ENCODE peak calls at places on chromosomes 13 and 19, in seven cellular contexts. Q is astrocyte; L is progenitor cell of endocrine pancreas; K is cardiac muscle cell; I is colonic mucosa; G is CD4-positive, alpha-beta T cell; S is GM10248. V is an unnamed sample.

GRCh38 chr13:103876571-103876970 is 810.4 kb upstream of the SLC10A2 start:
- DNase-seq in Q (peak), L (no peak), K (no peak), I (no peak), G (no peak), S (no peak), V (no peak)

GRCh38 chr19:622666-623065 is 10.7 kb downstream of the POLRMT start:
- DNase-seq in Q (no peak), L (no peak), K (no peak), I (no peak), G (no peak), S (no peak), V (no peak)

GRCh38 chr19:55258476-55258827 is 365 bp downstream of the PPP6R1 start:
- DNase-seq in Q (peak), L (peak), K (peak), I (peak), G (peak), S (peak), V (peak)

GRCh38 chr19:49337267-49338022 is 2.2 kb downstream of the CD37 start:
- DNase-seq in Q (no peak), L (no peak), K (no peak), I (no peak), G (no peak), S (no peak), V (no peak)

GRCh38 chr13:50375792-50376191 is 360.5 kb downstream of the KCNRG start:
- DNase-seq in Q (peak), L (no peak), K (no peak), I (no peak), G (no peak), S (no peak), V (no peak)

GRCh38 chr19:50500060-50500752 is 10.8 kb downstream of the JOSD2 start:
- DNase-seq in Q (no peak), L (no peak), K (peak), I (no peak), G (no peak), S (peak), V (peak)

GRCh38 chr13:77896536-77896935 is 22.1 kb downstream of the EDNRB start:
- DNase-seq in Q (peak), L (no peak), K (no peak), I (no peak), G (no peak), S (no peak), V (no peak)

GRCh38 chr19:35354898-35355297 is 3.4 kb upstream of the FFAR3 start:
- DNase-seq in Q (no peak), L (no peak), K (no peak), I (no peak), G (no peak), S (peak), V (no peak)

GRCh38 chr13:59332966-59333365 is 830.8 kb downstream of the DIAPH3 start:
- DNase-seq in Q (no peak), L (no peak), K (no peak), I (no peak), G (no peak), S (no peak), V (no peak)

GRCh38 chr13:104614746-104615145 is 1548.5 kb upstream of the SLC10A2 start:
- DNase-seq in Q (no peak), L (no peak), K (no peak), I (no peak), G (no peak), S (no peak), V (no peak)

GRCh38 chr19:485583-486236 is 10.6 kb upstream of the MADCAM1 start:
- DNase-seq in Q (peak), L (no peak), K (no peak), I (no peak), G (no peak), S (no peak), V (peak)

GRCh38 chr19:6721773-6722172 is 1.3 kb upstream of the C3 start:
- DNase-seq in Q (no peak), L (no peak), K (no peak), I (no peak), G (no peak), S (peak), V (no peak)

GRCh38 chr13:77696006-77696862 is 1.3 kb upstream of the SLAIN1 start:
- DNase-seq in Q (no peak), L (no peak), K (peak), I (no peak), G (no peak), S (peak), V (no peak)

GRCh38 chr19:6217752-6218403 is 61.9 kb downstream of the MLLT1 start:
- DNase-seq in Q (no peak), L (no peak), K (no peak), I (no peak), G (no peak), S (no peak), V (no peak)

GRCh38 chr19:39474139-39474620 is 6.5 kb upstream of the TIMM50 start:
- DNase-seq in Q (no peak), L (peak), K (peak), I (peak), G (peak), S (peak), V (peak)

GRCh38 chr13:32278456-32278855 is 36.7 kb downstream of the ZAR1L start:
- DNase-seq in Q (peak), L (no peak), K (no peak), I (no peak), G (no peak), S (peak), V (no peak)

GRCh38 chr13:91592050-91593014 is 193.9 kb downstream of the GPC5 start:
- DNase-seq in Q (peak), L (no peak), K (no peak), I (no peak), G (no peak), S (no peak), V (no peak)

GRCh38 chr13:62483774-62484173 is 1068.1 kb upstream of the PCDH20 start:
- DNase-seq in Q (peak), L (no peak), K (no peak), I (no peak), G (no peak), S (no peak), V (no peak)

GRCh38 chr19:3966051-3967017 is 4.6 kb downstream of the DAPK3 start:
- DNase-seq in Q (no peak), L (no peak), K (no peak), I (peak), G (no peak), S (no peak), V (no peak)

GRCh38 chr19:5030136-5030820 is 61.4 kb downstream of the KDM4B start:
- DNase-seq in Q (no peak), L (no peak), K (no peak), I (no peak), G (no peak), S (no peak), V (no peak)
- TF ChIP-seq CTCF in Q (no peak), L (no peak), K (no peak), I (no peak), G (no peak), S (no peak), V (no peak)

GRCh38 chr19:10858204-10858828 is 10.1 kb downstream of the C19orf38 start:
- DNase-seq in Q (no peak), L (no peak), K (peak), I (no peak), G (no peak), S (peak), V (peak)

GRCh38 chr19:10864538-10864899 is 6.8 kb upstream of the CARM1 start:
- DNase-seq in Q (peak), L (peak), K (peak), I (peak), G (peak), S (peak), V (peak)

GRCh38 chr19:10863107-10863700 is 8.1 kb upstream of the CARM1 start:
- DNase-seq in Q (peak), L (no peak), K (peak), I (no peak), G (no peak), S (no peak), V (peak)

GRCh38 chr19:10862561-10863106 is 8.7 kb upstream of the CARM1 start:
- DNase-seq in Q (no peak), L (no peak), K (no peak), I (no peak), G (no peak), S (no peak), V (no peak)

DNA sequence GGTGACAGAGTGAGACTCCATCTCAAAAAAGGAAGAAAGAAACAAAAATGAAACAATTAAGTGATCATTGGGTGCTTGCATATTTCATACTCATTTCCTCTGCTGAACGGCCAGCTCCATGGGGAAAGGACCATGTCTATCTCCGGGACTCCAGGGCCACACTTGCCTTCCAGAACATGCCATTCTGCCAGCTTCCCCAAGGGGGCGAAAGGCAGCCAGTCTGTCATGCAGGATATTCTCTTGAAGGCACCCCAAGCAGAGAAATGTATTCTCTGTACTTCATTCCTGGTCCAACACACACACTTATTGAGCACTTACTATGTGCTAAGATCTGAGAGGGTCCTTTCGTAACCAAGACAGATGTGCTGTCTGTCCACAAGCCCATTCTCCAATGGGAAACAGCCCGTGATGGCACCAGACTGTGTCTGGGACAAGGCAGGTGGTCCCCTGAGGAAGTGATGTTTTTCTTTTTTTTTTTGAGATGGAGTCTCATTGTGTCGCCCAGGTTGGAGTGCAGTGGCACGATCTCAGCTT is 10.2 kb upstream of the CARM1 start:
- DNase-seq in Q (no peak), L (no peak), K (peak), I (peak), G (no peak), S (no peak), V (peak)
- TF ChIP-seq CTCF in Q (peak), L (peak), K (peak), I (peak), G (peak), S (no peak), V (peak)

GRCh38 chr19:38394488-38394887 is 6.0 kb downstream of the SPRED3 start:
- DNase-seq in Q (no peak), L (no peak), K (peak), I (no peak), G (peak), S (peak), V (peak)

GRCh38 chr19:38391911-38392464 is 3.5 kb downstream of the SPRED3 start:
- DNase-seq in Q (no peak), L (no peak), K (no peak), I (no peak), G (no peak), S (no peak), V (no peak)

GRCh38 chr19:38392707-38393308 is 4.3 kb downstream of the SPRED3 start:
- DNase-seq in Q (peak), L (no peak), K (no peak), I (no peak), G (no peak), S (no peak), V (no peak)

GRCh38 chr19:38399081-38399480 is 3.8 kb upstream of the FAM98C start:
- DNase-seq in Q (no peak), L (no peak), K (no peak), I (no peak), G (no peak), S (no peak), V (no peak)

GRCh38 chr19:38395381-38396127 is 7.1 kb downstream of the SPRED3 start:
- DNase-seq in Q (no peak), L (no peak), K (no peak), I (no peak), G (peak), S (no peak), V (no peak)
- TF ChIP-seq CTCF in Q (no peak), L (no peak), K (no peak), I (no peak), G (no peak), S (no peak), V (no peak)

GRCh38 chr19:9847087-9847671 is 12.1 kb downstream of the PIN1 start:
- DNase-seq in Q (peak), L (no peak), K (no peak), I (peak), G (no peak), S (no peak), V (peak)
- TF ChIP-seq CTCF in Q (peak), L (peak), K (peak), I (no peak), G (no peak), S (peak), V (peak)

DNA sequence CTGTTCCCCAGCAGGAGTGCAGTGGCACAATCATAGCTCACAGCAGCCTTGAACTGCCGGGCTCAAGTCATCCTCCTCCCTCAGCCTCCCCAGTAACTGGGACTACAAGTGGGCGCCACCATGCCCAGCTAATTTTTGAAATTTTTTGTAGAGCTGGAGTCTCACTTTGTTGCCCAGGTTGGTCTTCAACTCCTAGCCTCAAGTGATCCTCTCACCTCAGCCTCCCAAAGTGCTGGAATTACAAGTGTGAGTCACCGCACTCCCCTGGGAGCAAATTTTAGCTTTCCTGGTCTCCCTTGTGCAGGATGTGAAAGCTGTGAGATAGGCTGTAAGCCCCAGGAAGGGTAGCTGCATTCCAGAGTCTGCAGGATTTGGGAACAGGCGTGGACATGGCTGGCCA is 5.4 kb upstream of the GARRE1 start:
- DNase-seq in Q (no peak), L (no peak), K (no peak), I (no peak), G (no peak), S (no peak), V (no peak)
- TF ChIP-seq CTCF in Q (no peak), L (no peak), K (no peak), I (no peak), G (no peak), S (no peak), V (no peak)